ENCODE peak calls at places on chromosomes 3 and 15, in four cellular contexts. P is mucosa of descending colon, E is fibroblast of mammary gland, W is AG04450. S is an unnamed sample.

GRCh38 chr15:90191795-90192494 is 9.2 kb upstream of the SEMA4B start:
- DNase-seq in W (no peak), E (no peak), P (peak), S (no peak)

GRCh38 chr3:118097226-118097625 is 937.4 kb downstream of the IGSF11 start:
- DNase-seq in W (no peak), P (no peak), E (no peak), S (no peak)

GRCh38 chr15:68051907-68052306 is 2.2 kb upstream of the PIAS1 start:
- DNase-seq in W (no peak), P (no peak), E (no peak), S (no peak)

GRCh38 chr15:67091073-67091965 is 25.9 kb downstream of the SMAD3 start:
- DNase-seq in E (peak), P (peak), W (peak), S (peak)

GRCh38 chr3:10817506-10817905 is 1.5 kb downstream of the SLC6A11 start:
- DNase-seq in E (no peak), P (no peak), W (no peak), S (no peak)

GRCh38 chr15:64985382-64986033 is 4.2 kb downstream of the SPG21 start:
- DNase-seq in P (no peak), W (no peak), E (peak), S (no peak)

GRCh38 chr3:170049146-170050000 is 11.6 kb downstream of the GPR160 start:
- DNase-seq in E (peak), P (peak), W (no peak), S (no peak)

GRCh38 chr3:111465081-111465670 is 76.8 kb upstream of the CD96 start:
- DNase-seq in E (no peak), P (no peak), W (no peak), S (no peak)

GRCh38 chr15:37372064-37372463 is 271.7 kb upstream of the MEIS2 start:
- DNase-seq in P (no peak), W (no peak), E (no peak), S (no peak)

GRCh38 chr3:183478501-183478900 is 50.1 kb upstream of the MCF2L2 start:
- DNase-seq in P (no peak), E (no peak), W (no peak), S (no peak)

GRCh38 chr3:14845180-14845579 is 26.4 kb downstream of the FGD5 start:
- DNase-seq in E (no peak), P (no peak), W (no peak), S (no peak)

GRCh38 chr15:87703238-87704111 is 553.1 kb downstream of the NTRK3 start:
- DNase-seq in E (no peak), P (no peak), W (no peak), S (no peak)

GRCh38 chr15:64515196-64515595 is 54.8 kb downstream of the ZNF609 start:
- DNase-seq in E (no peak), W (no peak), P (no peak), S (no peak)

GRCh38 chr15:31280831-31281216 is 45.8 kb upstream of the KLF13 start:
- DNase-seq in E (no peak), P (no peak), W (no peak), S (no peak)

GRCh38 chr3:59286791-59287531 is 237.1 kb upstream of the CFAP20DC start:
- DNase-seq in P (no peak), W (no peak), E (no peak), S (no peak)

GRCh38 chr3:94225176-94225742 is 162.4 kb downstream of the NSUN3 start:
- DNase-seq in P (no peak), E (peak), W (no peak), S (no peak)

GRCh38 chr15:62734706-62735105 is 307.8 kb upstream of the TPM1 start:
- DNase-seq in E (no peak), P (no peak), W (no peak), S (peak)

GRCh38 chr3:153028336-153028735 is 133.7 kb upstream of the RAP2B start:
- DNase-seq in W (no peak), E (no peak), P (no peak), S (peak)

GRCh38 chr15:38401716-38402115 is 52.2 kb upstream of the FAM98B start:
- DNase-seq in E (peak), P (no peak), W (no peak), S (no peak)

GRCh38 chr3:167783781-167784180 is 48.3 kb downstream of the SERPINI1 start:
- DNase-seq in P (no peak), E (peak), W (no peak), S (peak)

GRCh38 chr15:40323953-40324937 is 753 bp downstream of the INAFM2 start:
- DNase-seq in P (peak), W (no peak), E (no peak), S (no peak)

GRCh38 chr3:166274342-166274741 is 437.1 kb upstream of the BCHE start:
- DNase-seq in E (peak), W (no peak), P (no peak), S (no peak)

GRCh38 chr15:51558421-51558820 is 64.2 kb downstream of the DMXL2 start:
- DNase-seq in E (no peak), W (no peak), P (no peak), S (no peak)

GRCh38 chr3:52022323-52023100 is 26.8 kb upstream of the RPL29 start:
- DNase-seq in W (no peak), P (no peak), E (peak), S (no peak)

GRCh38 chr15:44066211-44066827 is 128.8 kb downstream of the FRMD5 start:
- DNase-seq in E (peak), P (no peak), W (peak), S (peak)

GRCh38 chr3:178562143-178562868 is 26.1 kb downstream of the KCNMB2 start:
- DNase-seq in W (no peak), E (no peak), P (no peak), S (peak)

GRCh38 chr3:111582114-111582461 is 13.1 kb downstream of the ZBED2 start:
- DNase-seq in E (peak), P (no peak), W (peak), S (peak)

GRCh38 chr15:48766196-48766595 is 44.7 kb downstream of the CEP152 start:
- DNase-seq in E (peak), P (no peak), W (no peak), S (peak)

GRCh38 chr15:24916305-24917009 is 38.3 kb upstream of the SNRPN start:
- DNase-seq in E (no peak), W (no peak), P (no peak), S (no peak)

GRCh38 chr3:31891876-31892455 is 89.1 kb downstream of the OSBPL10 start:
- DNase-seq in W (no peak), P (no peak), E (no peak), S (no peak)

GRCh38 chr15:74245342-74245931 is 9.3 kb downstream of the CCDC33 start:
- DNase-seq in P (no peak), E (no peak), W (no peak), S (no peak)

GRCh38 chr3:115040673-115041286 is 106.3 kb downstream of the ZBTB20 start:
- DNase-seq in W (peak), P (no peak), E (peak), S (peak)

GRCh38 chr3:11847035-11847394 is 330 bp upstream of the TAMM41 start:
- DNase-seq in W (no peak), E (no peak), P (no peak), S (no peak)

GRCh38 chr3:11847607-11848006 is 922 bp upstream of the TAMM41 start:
- DNase-seq in E (no peak), P (no peak), W (no peak), S (no peak)

GRCh38 chr3:11846281-11847034 is at the start of gene TAMM41:
- DNase-seq in W (peak), P (peak), E (peak), S (peak)

GRCh38 chr3:11844891-11845290 is 1.8 kb downstream of the TAMM41 start:
- DNase-seq in W (no peak), P (no peak), E (no peak), S (no peak)

GRCh38 chr3:11845661-11846060 is 1.0 kb downstream of the TAMM41 start:
- DNase-seq in E (no peak), W (no peak), P (no peak), S (no peak)
- H3K4me3 ChIP-seq in E (peak), W (peak), P (no peak), S (peak)

GRCh38 chr3:133711013-133711412 is 35.2 kb upstream of the TF start:
- DNase-seq in P (no peak), W (no peak), E (no peak), S (no peak)

GRCh38 chr3:133701435-133702358 is 40.0 kb upstream of the TOPBP1 start:
- DNase-seq in E (no peak), W (no peak), P (no peak), S (no peak)

GRCh38 chr3:133703915-133704314 is 42.2 kb upstream of the TOPBP1 start:
- DNase-seq in E (no peak), P (no peak), W (no peak), S (no peak)

GRCh38 chr3:133709139-133709538 is 37.1 kb upstream of the TF start:
- DNase-seq in E (no peak), P (no peak), W (no peak), S (no peak)

DNA sequence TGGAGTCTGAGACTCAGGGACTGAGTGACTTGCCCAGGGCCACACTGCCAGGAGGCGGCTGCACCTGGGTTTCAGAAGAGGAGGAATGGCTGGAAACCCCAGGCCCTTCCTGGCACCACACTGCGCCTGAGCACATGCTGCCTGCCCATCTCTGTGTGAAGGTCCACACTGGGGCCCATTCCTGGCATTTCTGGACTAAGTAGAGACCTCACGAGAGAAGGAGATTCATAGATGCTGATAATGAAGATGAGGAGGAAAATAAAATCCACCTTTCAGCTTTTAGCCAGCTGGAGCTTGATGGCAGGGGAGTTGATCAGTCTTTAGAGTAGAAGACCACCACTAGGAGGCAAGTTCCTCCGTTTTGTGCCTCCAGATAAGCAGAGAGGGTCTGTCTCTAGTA is 40.2 kb upstream of the TF start:
- DNase-seq in E (no peak), P (no peak), W (no peak), S (no peak)
- TF ChIP-seq CTCF in E (no peak), P (no peak), W (no peak), S (no peak)

GRCh38 chr3:186413615-186414415 is 51.8 kb upstream of the DGKG start:
- DNase-seq in P (no peak), W (no peak), E (peak), S (no peak)

GRCh38 chr3:186411994-186412393 is 50.0 kb upstream of the DGKG start:
- DNase-seq in W (no peak), E (peak), P (no peak), S (no peak)

GRCh38 chr3:186417791-186418190 is 55.8 kb upstream of the DGKG start:
- DNase-seq in W (peak), E (peak), P (no peak), S (no peak)

GRCh38 chr3:186411089-186411488 is 49.1 kb upstream of the DGKG start:
- DNase-seq in W (no peak), P (no peak), E (no peak), S (no peak)

DNA sequence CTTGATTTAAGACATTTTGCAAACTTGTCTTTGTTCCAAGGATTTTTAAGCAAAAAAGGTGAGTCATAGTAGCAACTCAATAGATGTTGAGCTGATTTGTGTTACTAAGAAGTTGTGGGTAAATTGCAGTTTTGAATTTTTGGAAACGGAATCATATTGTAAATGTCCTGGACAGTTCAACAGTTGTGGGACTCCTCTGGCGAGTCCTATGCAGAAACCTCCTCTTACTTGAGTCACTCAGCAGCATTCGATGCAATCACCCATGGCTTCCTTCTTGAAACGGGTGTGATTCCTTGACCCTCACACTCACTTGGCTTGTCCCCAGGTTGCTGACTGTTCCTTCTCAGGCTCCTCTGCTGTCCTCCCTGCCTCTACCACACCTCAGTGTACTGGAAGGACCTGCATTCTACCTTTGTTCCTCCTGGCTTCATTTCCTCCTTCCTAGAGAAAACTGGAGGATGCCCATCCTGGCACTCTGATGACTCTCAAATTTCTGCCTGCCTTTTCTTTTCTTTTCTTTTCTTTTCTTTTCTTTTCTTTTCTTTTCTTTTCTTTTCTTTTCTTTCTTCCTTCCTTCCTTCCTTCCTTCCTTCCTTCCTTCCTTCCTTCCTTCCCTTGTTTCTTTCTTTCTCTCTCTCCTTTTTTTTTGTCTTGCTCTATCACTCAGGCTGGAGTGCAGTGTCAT is 52.8 kb upstream of the DGKG start:
- DNase-seq in P (no peak), W (peak), E (peak), S (peak)
- H3K4me3 ChIP-seq in P (no peak), W (no peak), E (no peak), S (no peak)

DNA sequence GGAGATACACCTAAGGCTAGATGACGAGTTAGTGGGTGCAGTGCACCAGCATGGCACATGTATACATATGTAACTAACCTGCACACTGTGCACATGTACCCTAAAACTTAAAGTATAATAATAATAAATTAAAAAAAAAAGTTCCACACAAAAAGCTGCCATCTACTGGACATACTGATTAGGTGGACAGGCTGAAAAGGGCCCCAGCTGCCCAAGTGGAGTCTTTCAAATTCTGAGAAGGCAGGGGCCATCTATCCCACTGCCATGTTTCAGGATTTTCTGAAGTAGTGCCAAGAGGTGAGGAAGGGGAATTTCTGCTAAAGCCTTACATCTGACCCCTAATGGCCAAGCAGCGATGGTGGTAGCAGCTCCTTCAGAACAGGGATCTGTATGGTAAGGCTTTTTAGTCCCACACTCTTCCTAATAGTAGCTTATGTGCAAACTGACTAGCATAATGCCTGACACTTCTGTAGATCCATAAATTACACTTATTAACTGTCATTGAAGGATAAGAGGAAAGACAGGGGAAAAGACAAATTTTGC is 7.7 kb downstream of the FSTL1 start:
- DNase-seq in E (no peak), P (no peak), W (no peak), S (no peak)
- TF ChIP-seq CTCF in E (peak), P (no peak), W (peak), S (peak)

GRCh38 chr15:100922192-100923040 is 3.3 kb downstream of the LRRK1 start:
- DNase-seq in P (no peak), W (no peak), E (no peak), S (no peak)

GRCh38 chr15:100923076-100923475 is 3.9 kb downstream of the LRRK1 start:
- DNase-seq in W (no peak), E (no peak), P (no peak), S (no peak)

GRCh38 chr15:100919481-100920405 is 586 bp downstream of the LRRK1 start:
- DNase-seq in P (no peak), W (no peak), E (peak), S (no peak)

GRCh38 chr15:100918690-100919480 is at the start of gene LRRK1:
- DNase-seq in W (no peak), E (peak), P (peak), S (no peak)

GRCh38 chr15:100920516-100921135 is 1.5 kb downstream of the LRRK1 start:
- DNase-seq in W (no peak), E (no peak), P (no peak), S (no peak)
- H3K4me3 ChIP-seq in W (no peak), E (peak), P (no peak), S (no peak)

S was measured in astrocyte of the cerebellum.